ENCODE peak calls at places on chromosomes 5 and 9, in four cellular contexts. U is osteocyte, M is cardiac fibroblast, G is NCI-H460. D is an unnamed sample.

GRCh38 chr9:19642256-19642655 is 146.6 kb downstream of the SLC24A2 start:
- DNase-seq in M (peak), G (no peak), U (no peak), D (no peak)

GRCh38 chr9:130938652-130939404 is at the start of gene FIBCD1:
- DNase-seq in G (peak), U (no peak), M (peak), D (peak)

GRCh38 chr9:87465791-87466190 is 31.9 kb upstream of the DAPK1 start:
- DNase-seq in M (no peak), U (no peak), G (no peak), D (no peak)

GRCh38 chr9:11701706-11702105 is 991.5 kb upstream of the TYRP1 start:
- DNase-seq in G (no peak), U (no peak), M (no peak), D (no peak)

GRCh38 chr5:107893642-107894041 is 222.9 kb upstream of the EFNA5 start:
- DNase-seq in G (peak), U (no peak), M (peak), D (no peak)

GRCh38 chr9:69122391-69123141 is 51.5 kb upstream of the TJP2 start:
- DNase-seq in M (peak), G (peak), U (no peak), D (peak)

GRCh38 chr9:94086468-94086867 is 2.2 kb downstream of the PTPDC1 start:
- DNase-seq in M (peak), U (no peak), G (no peak), D (peak)

GRCh38 chr9:95764490-95764889 is 111.0 kb upstream of the ERCC6L2 start:
- DNase-seq in G (no peak), M (no peak), U (no peak), D (no peak)

GRCh38 chr5:97729938-97730337 is 546.9 kb upstream of the RIOK2 start:
- DNase-seq in M (no peak), U (no peak), G (no peak), D (no peak)

GRCh38 chr5:168020522-168021294 is 270.7 kb upstream of the WWC1 start:
- DNase-seq in U (no peak), M (peak), G (peak), D (no peak)

GRCh38 chr5:130502702-130503101 is 598.4 kb downstream of the CHSY3 start:
- DNase-seq in M (no peak), G (no peak), U (no peak), D (no peak)

GRCh38 chr9:108150736-108151135 is 661.2 kb upstream of the KLF4 start:
- DNase-seq in U (no peak), G (no peak), M (peak), D (no peak)

GRCh38 chr9:557601-558201 is 283.8 kb upstream of the DMRT1 start:
- DNase-seq in M (no peak), G (no peak), U (no peak), D (no peak)

GRCh38 chr9:120474579-120475243 is 105.3 kb downstream of the CDK5RAP2 start:
- DNase-seq in M (peak), G (no peak), U (no peak), D (no peak)

GRCh38 chr5:132747693-132748440 is 641 bp downstream of the CCNI2 start:
- DNase-seq in G (no peak), M (no peak), U (no peak), D (no peak)

GRCh38 chr5:143560378-143560777 is 156.9 kb upstream of the NR3C1 start:
- DNase-seq in G (no peak), U (no peak), M (no peak), D (no peak)

GRCh38 chr5:104498281-104498680 is 935.7 kb upstream of the NUDT12 start:
- DNase-seq in G (no peak), M (no peak), U (no peak), D (no peak)

GRCh38 chr9:20702565-20702964 is 18.5 kb downstream of the FOCAD start:
- DNase-seq in U (no peak), G (no peak), M (no peak), D (no peak)

GRCh38 chr5:157613385-157614245 is 38.0 kb upstream of the ADAM19 start:
- DNase-seq in G (no peak), M (no peak), U (no peak), D (no peak)

GRCh38 chr5:134769206-134769605 is 10.6 kb downstream of the DDX46 start:
- DNase-seq in G (no peak), M (peak), U (no peak), D (no peak)

GRCh38 chr9:3835393-3835792 is 309.6 kb upstream of the RFX3 start:
- DNase-seq in G (no peak), U (no peak), M (no peak), D (no peak)

GRCh38 chr9:34413229-34413852 is 36.6 kb upstream of the MYORG start:
- DNase-seq in G (peak), M (peak), U (no peak), D (peak)

GRCh38 chr9:88746744-88747398 is 211.9 kb downstream of the NXNL2 start:
- DNase-seq in U (no peak), M (no peak), G (no peak), D (no peak)

GRCh38 chr5:65480306-65480865 is 1.3 kb downstream of the ADAMTS6 start:
- DNase-seq in U (no peak), G (peak), M (peak), D (peak)

GRCh38 chr9:87812375-87813118 is 70.1 kb upstream of the SPATA31E1 start:
- DNase-seq in U (peak), G (peak), M (peak), D (peak)

GRCh38 chr9:133873006-133873780 is 118.9 kb downstream of the VAV2 start:
- DNase-seq in M (no peak), G (no peak), U (no peak), D (no peak)

GRCh38 chr5:116622375-116623075 is 47.9 kb upstream of the SEMA6A start:
- DNase-seq in G (no peak), M (no peak), U (no peak), D (no peak)

GRCh38 chr5:54793612-54794436 is 191.6 kb downstream of the ESM1 start:
- DNase-seq in M (no peak), U (no peak), G (no peak), D (no peak)

GRCh38 chr5:178330791-178331404 is 98.3 kb upstream of the PHYKPL start:
- DNase-seq in G (no peak), M (no peak), U (no peak), D (no peak)

GRCh38 chr5:81117566-81117965 is 115.6 kb upstream of the CKMT2 start:
- DNase-seq in U (no peak), M (no peak), G (no peak), D (no peak)

GRCh38 chr5:90093931-90094485 is 315.5 kb downstream of the CETN3 start:
- DNase-seq in U (no peak), G (no peak), M (peak), D (no peak)

GRCh38 chr9:134063876-134064450 is 3.9 kb downstream of the BRD3 start:
- DNase-seq in U (no peak), G (no peak), M (no peak), D (no peak)

GRCh38 chr5:65205016-65205415 is 276.7 kb downstream of the ADAMTS6 start:
- DNase-seq in G (no peak), M (no peak), U (no peak), D (no peak)

GRCh38 chr5:158026248-158027031 is 167.5 kb upstream of the CLINT1 start:
- DNase-seq in G (no peak), U (no peak), M (peak), D (no peak)

GRCh38 chr5:154858972-154859950 is 834 bp downstream of the CNOT8 start:
- DNase-seq in U (no peak), G (no peak), M (peak), D (no peak)

GRCh38 chr9:83476513-83476912 is 61.7 kb downstream of the FRMD3 start:
- DNase-seq in G (no peak), M (no peak), U (no peak), D (no peak)

GRCh38 chr5:16312786-16313185 is 133.2 kb upstream of the MARCHF11 start:
- DNase-seq in G (no peak), M (no peak), U (no peak), D (no peak)

GRCh38 chr9:132078369-132079356 is 1.0 kb downstream of the MED27 start:
- DNase-seq in U (no peak), M (peak), G (no peak), D (no peak)

GRCh38 chr5:141338538-141339306 is at the start of gene PCDHGA2:
- DNase-seq in M (peak), G (no peak), U (no peak), D (peak)